ENCODE peak calls at places on chromosomes 3 and 15, in ten cellular contexts. X, H, Z, A, R, P, S, T, N and D are unnamed samples.

GRCh38 chr15:70604671-70605070 is 158.7 kb downstream of the UACA start:
- DNase-seq in P (no peak), X (no peak), H (no peak), N (no peak), S (no peak), Z (peak), A (no peak), R (no peak), T (peak), D (no peak)

GRCh38 chr15:63258658-63259057 is 18.7 kb upstream of the APH1B start:
- DNase-seq in R (no peak), S (no peak), A (no peak), T (no peak), Z (no peak), X (no peak), P (no peak), N (no peak), H (no peak), D (no peak)

GRCh38 chr15:79179108-79179561 is 88.6 kb upstream of the RASGRF1 start:
- DNase-seq in R (no peak), H (no peak), Z (peak), T (peak), A (no peak), P (no peak), X (no peak), N (no peak), S (peak), D (no peak)

GRCh38 chr3:124986153-124987143 is 51.9 kb upstream of the MUC13 start:
- DNase-seq in R (no peak), S (peak), A (peak), T (peak), P (no peak), H (no peak), N (peak), X (no peak), Z (peak), D (peak)

GRCh38 chr3:124174463-124174862 is 182.5 kb upstream of the ROPN1 start:
- DNase-seq in P (no peak), T (no peak), A (no peak), Z (no peak), R (peak), X (peak), H (no peak), N (no peak), S (no peak), D (no peak)

GRCh38 chr3:18442743-18443669 is 17.9 kb upstream of the SATB1 start:
- DNase-seq in N (no peak), T (no peak), H (no peak), A (peak), R (no peak), X (no peak), S (no peak), Z (no peak), P (no peak), D (no peak)

GRCh38 chr3:53725308-53725995 is 120.8 kb downstream of the CHDH start:
- DNase-seq in N (no peak), T (no peak), X (no peak), Z (no peak), A (peak), H (no peak), R (no peak), P (no peak), S (no peak), D (no peak)

GRCh38 chr15:22989576-22990477 is 9.7 kb upstream of the CYFIP1 start:
- DNase-seq in A (no peak), N (no peak), X (no peak), H (no peak), Z (peak), S (no peak), P (no peak), T (peak), R (no peak), D (no peak)

GRCh38 chr3:177585271-177585670 is 388.0 kb upstream of the TBL1XR1 start:
- DNase-seq in N (no peak), H (no peak), P (no peak), Z (no peak), R (no peak), A (no peak), S (no peak), X (no peak), T (no peak), D (no peak)

GRCh38 chr3:5294360-5294759 is 106.9 kb downstream of the EDEM1 start:
- DNase-seq in H (no peak), N (no peak), X (no peak), A (no peak), P (no peak), S (no peak), R (no peak), T (no peak), Z (no peak), D (no peak)

GRCh38 chr15:89197503-89197971 is 23.8 kb downstream of the RLBP1 start:
- DNase-seq in T (peak), R (no peak), X (no peak), Z (no peak), H (no peak), P (no peak), N (no peak), A (peak), S (no peak), D (no peak)

GRCh38 chr15:100939786-100940185 is 20.6 kb downstream of the LRRK1 start:
- DNase-seq in N (no peak), T (no peak), S (no peak), P (no peak), R (no peak), Z (no peak), A (no peak), X (no peak), H (no peak), D (no peak)

GRCh38 chr3:71069797-71070196 is 513.7 kb downstream of the FOXP1 start:
- DNase-seq in X (no peak), P (peak), R (peak), S (peak), A (peak), N (no peak), Z (peak), H (no peak), T (peak), D (no peak)

GRCh38 chr3:191399918-191400317 is 61.0 kb upstream of the PYDC2 start:
- DNase-seq in Z (no peak), R (no peak), T (no peak), X (no peak), H (no peak), N (no peak), S (no peak), A (no peak), P (no peak), D (no peak)

GRCh38 chr3:73773228-73773627 is 148.5 kb upstream of the PDZRN3 start:
- DNase-seq in R (peak), N (no peak), T (no peak), P (no peak), A (no peak), Z (no peak), X (no peak), S (no peak), H (no peak), D (no peak)

GRCh38 chr3:74267583-74268184 is 346.8 kb downstream of the CNTN3 start:
- DNase-seq in A (peak), N (peak), T (peak), R (peak), Z (peak), P (peak), H (no peak), X (no peak), S (peak), D (no peak)

GRCh38 chr15:95162069-95162468 is 930.7 kb downstream of the MCTP2 start:
- DNase-seq in R (no peak), A (no peak), S (no peak), H (no peak), Z (peak), X (no peak), N (no peak), T (no peak), P (no peak), D (no peak)

GRCh38 chr3:89314454-89314853 is 207.0 kb downstream of the EPHA3 start:
- DNase-seq in Z (peak), S (no peak), X (no peak), H (no peak), N (no peak), A (peak), R (no peak), T (peak), P (peak), D (peak)

GRCh38 chr15:98561169-98561941 is 87.0 kb upstream of the IGF1R start:
- DNase-seq in S (no peak), T (no peak), R (no peak), X (no peak), H (no peak), P (peak), Z (no peak), N (no peak), A (no peak), D (no peak)

GRCh38 chr3:119356646-119357045 is 62.5 kb downstream of the ARHGAP31 start:
- DNase-seq in N (no peak), Z (no peak), A (no peak), T (no peak), H (no peak), P (no peak), R (no peak), X (no peak), S (no peak), D (no peak)

GRCh38 chr3:183930069-183930468 is 45.4 kb upstream of the PARL start:
- DNase-seq in N (no peak), X (no peak), H (no peak), T (no peak), P (no peak), R (no peak), S (no peak), A (peak), Z (no peak), D (no peak)

GRCh38 chr3:38138347-38139190 is at the start of gene MYD88:
- DNase-seq in P (peak), S (peak), T (peak), R (peak), A (peak), X (peak), N (no peak), H (peak), Z (peak), D (no peak)

GRCh38 chr3:140277886-140278285 is 342.9 kb downstream of the CLSTN2 start:
- DNase-seq in R (no peak), A (no peak), Z (no peak), H (no peak), X (no peak), T (no peak), P (no peak), N (no peak), S (no peak), D (no peak)

GRCh38 chr3:170802164-170803151 is 67.5 kb downstream of the RPL22L1 start:
- DNase-seq in Z (peak), S (no peak), X (no peak), T (peak), R (no peak), H (no peak), A (no peak), P (no peak), N (peak), D (peak)

GRCh38 chr15:56804908-56805307 is 71.6 kb upstream of the ZNF280D start:
- DNase-seq in P (no peak), X (no peak), Z (peak), R (no peak), N (no peak), H (no peak), S (no peak), A (no peak), T (no peak), D (no peak)
- H3K4me3 ChIP-seq in P (no peak), X (no peak), Z (no peak), R (no peak), N (no peak), H (no peak), S (no peak), A (no peak), T (no peak), D (no peak)

DNA sequence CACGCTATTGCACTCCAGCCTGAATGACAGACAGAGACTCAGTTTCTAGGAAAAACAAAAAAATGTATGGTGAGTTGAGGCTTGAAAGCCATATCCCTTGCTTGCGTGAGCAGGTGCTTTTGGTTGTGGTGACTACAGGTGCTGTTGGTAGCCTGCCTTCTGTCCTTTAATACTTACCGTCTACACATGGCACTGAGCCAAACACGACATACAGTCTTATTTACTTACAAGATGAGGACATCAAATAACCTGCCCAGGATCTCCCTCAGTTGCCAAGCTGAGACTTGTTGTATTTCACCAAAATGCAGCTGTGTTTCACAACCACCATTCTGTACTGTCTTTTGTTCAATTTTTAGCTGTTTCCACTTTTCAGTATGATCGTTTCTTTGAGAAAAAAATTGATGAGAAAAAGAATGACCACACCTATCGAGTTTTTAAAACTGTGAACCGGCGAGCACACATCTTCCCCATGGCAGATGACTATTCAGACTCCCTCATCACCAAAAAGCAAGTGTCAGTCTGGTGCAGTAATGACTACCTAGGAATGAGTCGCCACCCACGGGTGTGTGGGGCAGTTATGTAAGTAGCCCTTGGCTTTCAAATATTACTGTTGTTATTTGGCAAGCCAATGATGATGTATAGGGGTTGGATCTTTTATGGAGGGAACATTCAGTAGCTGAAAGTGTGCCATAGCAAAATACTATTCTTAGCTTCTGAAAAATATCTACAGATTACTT is 6.5 kb downstream of the ALAS1 start:
- DNase-seq in S (no peak), N (no peak), P (no peak), A (peak), H (no peak), Z (peak), X (no peak), R (no peak), T (no peak), D (no peak)
- H3K4me3 ChIP-seq in S (no peak), N (no peak), P (no peak), A (no peak), H (no peak), Z (no peak), X (no peak), R (no peak), T (no peak), D (no peak)

GRCh38 chr15:65951007-65951406 is 81.7 kb downstream of the RAB11A start:
- DNase-seq in Z (no peak), R (no peak), N (no peak), H (no peak), T (no peak), A (no peak), P (no peak), S (no peak), X (no peak), D (no peak)

GRCh38 chr15:65948352-65948751 is 79.1 kb downstream of the RAB11A start:
- DNase-seq in R (no peak), T (no peak), X (no peak), Z (no peak), H (no peak), A (no peak), S (no peak), N (no peak), P (no peak), D (no peak)

GRCh38 chr15:65945616-65946015 is 76.3 kb downstream of the RAB11A start:
- DNase-seq in S (no peak), N (no peak), Z (no peak), R (no peak), A (no peak), T (peak), H (no peak), P (no peak), X (no peak), D (no peak)

GRCh38 chr15:65952425-65953053 is 83.2 kb downstream of the RAB11A start:
- DNase-seq in T (peak), P (peak), Z (peak), X (no peak), S (peak), N (no peak), A (peak), R (peak), H (no peak), D (peak)

DNA sequence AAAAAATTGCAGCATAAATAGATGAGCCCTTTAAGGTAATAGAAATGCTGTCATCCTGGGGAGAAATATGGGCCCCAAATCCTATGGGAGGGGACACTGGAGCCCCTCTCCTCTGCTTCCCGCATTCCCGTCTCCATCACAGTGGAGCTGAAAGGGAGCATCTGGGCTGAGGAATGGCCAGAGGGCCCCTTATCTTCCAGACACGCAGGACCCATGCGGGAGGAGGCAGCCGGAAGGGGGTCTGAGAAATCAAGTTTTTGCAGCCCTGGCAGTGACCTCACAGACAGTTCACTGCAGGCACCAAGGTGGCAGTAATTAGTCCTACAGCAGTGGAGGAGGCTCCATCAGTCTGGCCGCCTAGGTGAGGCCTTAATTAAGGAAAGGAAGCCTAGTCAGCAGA is 80.2 kb downstream of the RAB11A start:
- DNase-seq in H (no peak), X (no peak), N (no peak), R (no peak), Z (no peak), P (no peak), T (no peak), S (no peak), A (no peak), D (no peak)
- H3K4me3 ChIP-seq in H (no peak), X (no peak), N (no peak), R (no peak), Z (no peak), P (no peak), T (no peak), S (no peak), A (no peak), D (no peak)

GRCh38 chr3:39150170-39150802 is 3.1 kb downstream of the CSRNP1 start:
- DNase-seq in P (no peak), T (no peak), S (no peak), H (no peak), A (no peak), Z (no peak), R (no peak), N (no peak), X (no peak), D (no peak)
- H3K4me3 ChIP-seq in P (peak), T (peak), S (peak), H (peak), A (no peak), Z (peak), R (peak), N (peak), X (peak), D (peak)

DNA sequence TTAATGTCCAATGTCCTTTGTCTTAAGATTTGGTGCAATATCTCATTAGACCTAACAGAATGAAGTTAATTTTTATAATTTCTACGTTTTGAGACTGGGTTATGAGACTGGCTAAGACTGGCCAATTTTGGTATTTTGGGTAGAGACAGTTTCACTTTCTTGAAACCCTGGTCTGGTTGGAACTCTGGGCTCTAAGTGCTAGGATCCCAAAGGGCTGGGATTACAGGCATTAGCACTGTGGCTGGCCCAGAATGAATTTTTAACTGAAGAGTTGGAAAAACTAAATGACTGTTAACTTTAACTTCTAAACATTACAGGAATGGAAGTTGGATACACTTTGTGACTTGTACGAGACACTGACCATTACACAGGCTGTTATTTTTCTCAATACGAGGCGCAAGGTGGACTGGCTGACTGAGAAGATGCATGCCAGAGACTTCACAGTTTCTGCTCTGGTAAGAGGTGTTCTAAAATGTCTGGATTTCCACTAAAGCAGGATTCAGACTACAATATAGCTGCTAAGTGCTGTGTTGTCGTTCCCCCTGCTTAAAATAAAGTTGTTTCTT is 3.5 kb downstream of the EIF4A2 start:
- DNase-seq in P (peak), T (no peak), Z (peak), R (no peak), S (no peak), A (no peak), N (no peak), X (no peak), H (no peak), D (no peak)
- H3K4me3 ChIP-seq in P (peak), T (peak), Z (peak), R (peak), S (peak), A (no peak), N (peak), X (peak), H (peak), D (no peak)

GRCh38 chr3:143236226-143236964 is 116.8 kb downstream of the CHST2 start:
- DNase-seq in T (no peak), N (no peak), R (no peak), P (peak), Z (peak), A (no peak), S (no peak), X (no peak), H (peak), D (no peak)
- H3K4me3 ChIP-seq in T (no peak), N (no peak), R (no peak), P (no peak), Z (no peak), A (no peak), S (no peak), X (no peak), H (no peak), D (no peak)

GRCh38 chr3:84922682-84923081 is 36.1 kb upstream of the CADM2 start:
- DNase-seq in Z (no peak), P (no peak), R (no peak), X (no peak), S (no peak), A (no peak), H (no peak), T (no peak), N (no peak), D (no peak)
- H3K4me3 ChIP-seq in Z (no peak), P (no peak), R (no peak), X (no peak), S (no peak), A (no peak), H (no peak), T (no peak), N (no peak), D (no peak)

GRCh38 chr3:52532838-52533622 is 627 bp downstream of the NT5DC2 start:
- DNase-seq in N (no peak), Z (peak), X (peak), R (peak), H (peak), P (peak), A (peak), T (peak), S (peak), D (no peak)

GRCh38 chr3:52531636-52532516 is 1.8 kb downstream of the NT5DC2 start:
- DNase-seq in N (no peak), S (no peak), P (no peak), Z (no peak), R (peak), H (no peak), T (no peak), A (no peak), X (peak), D (no peak)

GRCh38 chr3:52529376-52530333 is 4.0 kb downstream of the NT5DC2 start:
- DNase-seq in N (no peak), A (no peak), P (no peak), Z (peak), R (peak), H (no peak), T (peak), X (peak), S (no peak), D (peak)

GRCh38 chr3:52532517-52532837 is 1.2 kb downstream of the NT5DC2 start:
- DNase-seq in N (no peak), S (no peak), R (peak), X (peak), Z (peak), H (no peak), P (peak), T (no peak), A (no peak), D (peak)

GRCh38 chr3:52530918-52531635 is 2.6 kb downstream of the NT5DC2 start:
- DNase-seq in P (no peak), Z (peak), T (no peak), N (no peak), R (peak), S (no peak), A (peak), X (peak), H (peak), D (no peak)
- H3K4me3 ChIP-seq in P (no peak), Z (no peak), T (no peak), N (no peak), R (no peak), S (no peak), A (no peak), X (no peak), H (no peak), D (no peak)